ENCODE peak calls at places on chromosome 1, in eight cellular contexts. One of them, this sample, is unnamed.

GRCh38 chr1:202343652-202344349 is 2.1 kb upstream of the UBE2T start:
- DNase-seq in AG04449: no peak
- DNase-seq in AG09319: no peak
- DNase-seq in Ammon's horn: peak; percentile 24
- DNase-seq in fibroblast of villous mesenchyme: peak; percentile 47
- DNase-seq in NCI-H526: peak; percentile 62
- DNase-seq in HFFc6: peak; percentile 54
- DNase-seq in lung microvascular endothelial cell: peak; percentile 50
- DNase-seq in this sample: no peak

GRCh38 chr1:246587606-246588005 is 21.4 kb downstream of the CNST start:
- DNase-seq in AG04449: no peak
- DNase-seq in AG09319: peak; percentile 71
- DNase-seq in Ammon's horn: no peak
- DNase-seq in fibroblast of villous mesenchyme: peak; percentile 76
- DNase-seq in NCI-H526: no peak
- DNase-seq in HFFc6: peak; percentile 32
- DNase-seq in lung microvascular endothelial cell: peak; percentile 73
- DNase-seq in this sample: no peak

GRCh38 chr1:55204997-55205396 is 10.2 kb downstream of the USP24 start:
- DNase-seq in AG04449: no peak
- DNase-seq in AG09319: no peak
- DNase-seq in Ammon's horn: no peak
- DNase-seq in fibroblast of villous mesenchyme: peak; percentile 60
- DNase-seq in NCI-H526: no peak
- DNase-seq in HFFc6: no peak
- DNase-seq in lung microvascular endothelial cell: peak; percentile 27
- DNase-seq in this sample: no peak

GRCh38 chr1:173444757-173445156 is 32.4 kb upstream of the PRDX6 start:
- DNase-seq in AG04449: no peak
- DNase-seq in AG09319: no peak
- DNase-seq in Ammon's horn: no peak
- DNase-seq in fibroblast of villous mesenchyme: no peak
- DNase-seq in NCI-H526: no peak
- DNase-seq in HFFc6: no peak
- DNase-seq in lung microvascular endothelial cell: no peak
- DNase-seq in this sample: no peak

GRCh38 chr1:214002472-214002871 is 14.7 kb downstream of the PROX1 start:
- DNase-seq in AG04449: no peak
- DNase-seq in AG09319: no peak
- DNase-seq in Ammon's horn: peak; percentile 74
- DNase-seq in fibroblast of villous mesenchyme: peak; percentile 20
- DNase-seq in NCI-H526: peak; percentile 84
- DNase-seq in HFFc6: peak; percentile 22
- DNase-seq in lung microvascular endothelial cell: peak; percentile 57
- DNase-seq in this sample: no peak

GRCh38 chr1:66253330-66253921 is 280.5 kb upstream of the SGIP1 start:
- DNase-seq in AG04449: no peak
- DNase-seq in AG09319: peak; percentile 52
- DNase-seq in Ammon's horn: peak; percentile 88
- DNase-seq in fibroblast of villous mesenchyme: peak; percentile 82
- DNase-seq in NCI-H526: peak; percentile 73
- DNase-seq in HFFc6: peak; percentile 84
- DNase-seq in lung microvascular endothelial cell: peak; percentile 84
- DNase-seq in this sample: peak; percentile 52

GRCh38 chr1:204977327-204977726 is 65.7 kb upstream of the CNTN2 start:
- DNase-seq in AG04449: no peak
- DNase-seq in AG09319: no peak
- DNase-seq in Ammon's horn: no peak
- DNase-seq in fibroblast of villous mesenchyme: no peak
- DNase-seq in NCI-H526: no peak
- DNase-seq in HFFc6: no peak
- DNase-seq in lung microvascular endothelial cell: no peak
- DNase-seq in this sample: no peak

GRCh38 chr1:219373616-219373935 is 199.9 kb downstream of the LYPLAL1 start:
- DNase-seq in AG04449: no peak
- DNase-seq in AG09319: no peak
- DNase-seq in Ammon's horn: no peak
- DNase-seq in fibroblast of villous mesenchyme: no peak
- DNase-seq in NCI-H526: no peak
- DNase-seq in HFFc6: no peak
- DNase-seq in lung microvascular endothelial cell: no peak
- DNase-seq in this sample: no peak

GRCh38 chr1:99887890-99888289 is 37.7 kb downstream of the AGL start:
- DNase-seq in AG04449: no peak
- DNase-seq in AG09319: no peak
- DNase-seq in Ammon's horn: no peak
- DNase-seq in fibroblast of villous mesenchyme: no peak
- DNase-seq in NCI-H526: no peak
- DNase-seq in HFFc6: no peak
- DNase-seq in lung microvascular endothelial cell: no peak
- DNase-seq in this sample: no peak

This sample was measured in AG04450.